ENCODE peak calls at places on chromosome 2, in five cellular contexts. A, T, C, S and F are unnamed samples.
A peak's percentile ranks its signal among the peaks of the same experiment; 100 is the strongest.

GRCh38 chr2:39494784-39495251 is 57.7 kb upstream of the MAP4K3 start:
- DNase-seq in C (no peak), T (peak; percentile 96), S (no peak), A (no peak), F (no peak)

GRCh38 chr2:105291981-105292380 is 37.6 kb downstream of the TGFBRAP1 start:
- DNase-seq in A (no peak), S (no peak), C (no peak), T (peak; percentile 17), F (no peak)

GRCh38 chr2:72116081-72116533 is 31.6 kb downstream of the CYP26B1 start:
- DNase-seq in T (no peak), A (peak; percentile 12), C (no peak), S (no peak), F (no peak)

GRCh38 chr2:37324786-37325624 is at the start of gene PRKD3:
- DNase-seq in T (no peak), A (peak; percentile 60), C (peak; percentile 60), S (no peak), F (no peak)

GRCh38 chr2:199558156-199558555 is 100.4 kb upstream of the SATB2 start:
- DNase-seq in T (no peak), A (no peak), C (no peak), S (no peak), F (no peak)

GRCh38 chr2:188414869-188415753 is 123.4 kb downstream of the GULP1 start:
- DNase-seq in S (no peak), A (no peak), C (no peak), T (no peak), F (no peak)

GRCh38 chr2:63840081-63840784 is 1.5 kb upstream of the UGP2 start:
- DNase-seq in C (peak; percentile 25), T (no peak), A (no peak), S (no peak), F (peak; percentile 74)

GRCh38 chr2:121197369-121198091 is 87.5 kb downstream of the TFCP2L1 start:
- DNase-seq in S (no peak), T (peak; percentile 49), A (no peak), C (no peak), F (no peak)

GRCh38 chr2:46847185-46847710 is 68.4 kb downstream of the MCFD2 start:
- DNase-seq in C (no peak), A (no peak), T (peak; percentile 89), S (no peak), F (no peak)

GRCh38 chr2:78979380-78980238 is 45.9 kb upstream of the REG3G start:
- DNase-seq in T (no peak), C (peak; percentile 19), S (peak; percentile 76), A (peak; percentile 61), F (peak; percentile 76)

GRCh38 chr2:45681675-45682074 is 30.2 kb downstream of the PRKCE start:
- DNase-seq in A (peak; percentile 15), S (no peak), C (peak; percentile 16), T (peak; percentile 78), F (no peak)